ENCODE peak calls at places on chromosomes 2 and 18, in five cellular contexts. K, A, N, L and V are unnamed samples.

GRCh38 chr18:57947117-57947516 is 96.9 kb upstream of the NEDD4L start:
- DNase-seq in K (no peak), A (peak), N (no peak), L (no peak), V (peak)

GRCh38 chr2:121136323-121136722 is 148.7 kb downstream of the TFCP2L1 start:
- DNase-seq in K (peak), A (no peak), N (no peak), L (no peak), V (no peak)

GRCh38 chr2:237218756-237219155 is 133.1 kb downstream of the COPS8 start:
- DNase-seq in K (no peak), A (no peak), N (no peak), L (no peak), V (no peak)

GRCh38 chr2:72013726-72014125 is 133.9 kb downstream of the CYP26B1 start:
- DNase-seq in K (no peak), A (no peak), N (no peak), L (peak), V (peak)

GRCh38 chr2:113098532-113098931 is 28.9 kb upstream of the IL1RN start:
- DNase-seq in K (no peak), A (no peak), N (no peak), L (no peak), V (no peak)

GRCh38 chr2:95334916-95335641 is 37.9 kb downstream of the KCNIP3 start:
- DNase-seq in K (no peak), A (peak), N (no peak), L (no peak), V (no peak)

GRCh38 chr2:118032169-118033013 is 18.5 kb upstream of the CCDC93 start:
- DNase-seq in K (peak), A (peak), N (no peak), L (peak), V (no peak)

GRCh38 chr2:84880645-84881521 is at the start of gene TRABD2A:
- DNase-seq in K (no peak), A (peak), N (peak), L (peak), V (no peak)

GRCh38 chr2:163637876-163638275 is 97.9 kb downstream of the FIGN start:
- DNase-seq in K (no peak), A (no peak), N (no peak), L (no peak), V (no peak)

GRCh38 chr18:47795448-47795843 is 135.0 kb downstream of the SMAD2 start:
- DNase-seq in K (no peak), A (no peak), N (no peak), L (no peak), V (peak)

GRCh38 chr2:118006861-118007260 is 7.0 kb downstream of the CCDC93 start:
- DNase-seq in K (no peak), A (no peak), N (no peak), L (no peak), V (no peak)

GRCh38 chr2:226334981-226335720 is 464.5 kb downstream of the IRS1 start:
- DNase-seq in K (no peak), A (no peak), N (no peak), L (no peak), V (no peak)

GRCh38 chr18:10301831-10302483 is 152.5 kb upstream of the APCDD1 start:
- DNase-seq in K (no peak), A (no peak), N (no peak), L (no peak), V (peak)

GRCh38 chr2:62202019-62202722 is 6.3 kb downstream of the B3GNT2 start:
- DNase-seq in K (no peak), A (no peak), N (no peak), L (no peak), V (no peak)

GRCh38 chr2:111161971-111162370 is 41.3 kb downstream of the BCL2L11 start:
- DNase-seq in K (no peak), A (no peak), N (no peak), L (no peak), V (no peak)

GRCh38 chr2:219560037-219560892 is 11.1 kb downstream of the OBSL1 start:
- DNase-seq in K (peak), A (no peak), N (no peak), L (no peak), V (no peak)

GRCh38 chr2:100178085-100178788 is 35.8 kb upstream of the AFF3 start:
- DNase-seq in K (peak), A (peak), N (no peak), L (peak), V (no peak)

GRCh38 chr2:165863816-165864221 is 69.8 kb upstream of the GALNT3 start:
- DNase-seq in K (no peak), A (no peak), N (no peak), L (no peak), V (no peak)

GRCh38 chr2:147181351-147182029 is 663.3 kb upstream of the ACVR2A start:
- DNase-seq in K (no peak), A (no peak), N (no peak), L (no peak), V (no peak)

GRCh38 chr2:210072493-210072892 is 70.1 kb downstream of the RPE start:
- DNase-seq in K (no peak), A (no peak), N (no peak), L (no peak), V (no peak)

DNA sequence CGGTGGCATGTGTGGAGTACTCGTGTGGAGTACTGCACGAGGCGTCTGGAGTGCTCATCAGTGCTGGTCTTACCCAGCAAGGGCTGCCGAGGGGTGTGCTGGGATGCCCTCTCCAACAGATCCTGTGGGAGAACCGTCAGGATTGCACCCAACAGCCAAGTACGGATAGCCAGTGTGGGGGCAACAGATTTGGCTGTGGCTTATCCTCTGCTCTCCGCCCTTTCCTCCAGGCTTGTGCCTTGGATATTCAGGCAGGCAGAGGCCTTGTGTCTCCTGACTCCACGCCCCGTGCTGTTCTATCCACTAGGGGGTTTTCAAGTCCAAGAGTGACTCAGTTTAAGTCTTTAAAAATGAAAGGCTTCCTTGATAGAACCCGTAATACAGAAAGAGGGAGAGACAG is 321.0 kb upstream of the HS6ST1 start:
- DNase-seq in K (no peak), A (no peak), N (no peak), L (peak), V (peak)
- TF ChIP-seq CTCF in K (no peak), A (no peak), N (no peak), L (no peak), V (no peak)

DNA sequence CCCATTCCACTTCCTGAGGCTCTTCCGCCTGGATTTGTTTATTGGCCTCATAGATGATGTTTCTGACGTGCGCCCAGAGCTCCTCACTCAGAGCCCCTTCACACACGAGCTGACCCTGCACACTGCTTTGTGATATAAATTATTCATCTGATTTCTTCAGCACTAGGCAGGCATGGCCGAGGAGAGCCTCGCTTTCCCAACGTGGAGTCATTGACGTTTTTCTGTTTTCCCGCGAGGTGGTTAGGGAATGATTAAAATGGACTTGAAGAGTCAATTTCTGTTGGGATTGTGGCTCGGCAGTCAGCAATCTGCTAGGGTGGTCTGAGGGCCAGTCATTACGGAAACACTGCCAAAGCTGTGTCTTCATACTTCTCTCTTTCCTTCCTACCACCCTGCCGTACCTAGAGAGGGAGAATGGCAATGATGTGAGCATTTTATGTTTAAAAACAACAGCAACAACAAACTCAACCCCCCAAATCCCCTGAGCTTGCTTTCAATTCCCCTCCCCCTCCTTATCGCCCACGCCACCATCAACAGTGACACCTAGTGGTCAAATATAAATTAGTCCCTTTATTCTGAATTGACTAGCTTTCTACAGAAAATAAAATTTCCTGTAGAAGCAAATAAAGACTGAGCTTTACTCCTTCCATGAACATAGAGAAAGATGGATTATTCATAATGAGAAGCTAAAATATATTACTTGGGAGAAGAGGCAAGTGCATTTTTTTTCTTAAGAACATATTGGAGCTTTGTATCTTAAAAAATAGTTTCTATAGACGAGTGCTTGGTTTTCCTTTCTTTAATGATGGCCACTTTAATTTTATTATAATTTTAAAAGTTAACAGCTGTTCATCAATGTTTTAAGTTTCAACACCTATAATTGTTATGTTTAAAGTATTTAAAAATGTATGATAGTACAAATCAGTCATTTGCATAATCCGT is 285.1 kb downstream of the MTX2 start:
- DNase-seq in K (peak), A (peak), N (no peak), L (peak), V (no peak)
- TF ChIP-seq CTCF in K (peak), A (peak), N (peak), L (peak), V (peak)

GRCh38 chr2:145207884-145208283 is 688.0 kb upstream of the ZEB2 start:
- DNase-seq in K (no peak), A (no peak), N (no peak), L (no peak), V (no peak)
- TF ChIP-seq CTCF in K (no peak), A (no peak), N (no peak), L (no peak), V (no peak)

GRCh38 chr2:47310801-47311560 is 92.0 kb upstream of the MSH2 start:
- DNase-seq in K (peak), A (peak), N (peak), L (peak), V (no peak)

GRCh38 chr2:47312504-47312875 is 90.5 kb upstream of the MSH2 start:
- DNase-seq in K (no peak), A (no peak), N (no peak), L (no peak), V (no peak)

GRCh38 chr2:47311764-47312503 is 91.0 kb upstream of the MSH2 start:
- DNase-seq in K (no peak), A (no peak), N (no peak), L (no peak), V (no peak)

GRCh38 chr2:47313728-47314127 is 89.2 kb upstream of the MSH2 start:
- DNase-seq in K (no peak), A (no peak), N (no peak), L (no peak), V (no peak)

DNA sequence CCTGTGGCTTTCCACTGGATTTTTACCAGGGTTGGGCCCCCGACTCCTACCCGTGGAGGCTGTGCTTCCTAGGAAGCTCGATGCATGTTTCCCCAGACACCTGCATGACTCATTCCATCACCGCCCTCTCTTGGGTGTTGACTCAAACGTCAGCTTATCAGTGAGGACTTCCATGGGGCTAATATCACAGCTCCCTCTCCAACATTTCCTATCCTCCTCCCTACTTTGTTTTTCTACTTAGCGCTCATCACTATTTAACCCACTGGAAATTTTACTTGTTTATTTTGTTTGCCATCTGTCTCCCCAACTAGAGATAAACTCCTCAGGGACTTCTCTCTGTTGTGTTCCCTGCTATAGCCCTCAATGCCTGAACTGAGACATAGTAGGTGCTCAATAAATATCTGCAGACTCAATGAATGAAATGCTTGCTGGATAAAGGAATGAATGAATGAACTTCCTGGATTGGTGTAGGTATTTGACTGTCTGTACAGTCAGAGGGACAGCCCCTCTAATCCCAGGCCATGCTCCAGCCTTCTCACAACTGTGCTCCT is 89.7 kb upstream of the MSH2 start:
- DNase-seq in K (peak), A (peak), N (peak), L (peak), V (no peak)
- TF ChIP-seq CTCF in K (no peak), A (no peak), N (no peak), L (no peak), V (no peak)

GRCh38 chr2:10080536-10081304 is 509 bp upstream of the CYS1 start:
- DNase-seq in K (no peak), A (no peak), N (no peak), L (no peak), V (no peak)

GRCh38 chr2:10078704-10079191 is 1.5 kb downstream of the CYS1 start:
- DNase-seq in K (no peak), A (no peak), N (no peak), L (no peak), V (no peak)

GRCh38 chr2:10079192-10079930 is 850 bp downstream of the CYS1 start:
- DNase-seq in K (peak), A (peak), N (peak), L (no peak), V (no peak)

GRCh38 chr2:10078001-10078400 is 2.2 kb downstream of the CYS1 start:
- DNase-seq in K (no peak), A (no peak), N (no peak), L (no peak), V (no peak)

GRCh38 chr2:10079931-10080535 is at the start of gene CYS1:
- DNase-seq in K (peak), A (no peak), N (no peak), L (no peak), V (no peak)
- TF ChIP-seq CTCF in K (no peak), A (no peak), N (no peak), L (no peak), V (peak)

DNA sequence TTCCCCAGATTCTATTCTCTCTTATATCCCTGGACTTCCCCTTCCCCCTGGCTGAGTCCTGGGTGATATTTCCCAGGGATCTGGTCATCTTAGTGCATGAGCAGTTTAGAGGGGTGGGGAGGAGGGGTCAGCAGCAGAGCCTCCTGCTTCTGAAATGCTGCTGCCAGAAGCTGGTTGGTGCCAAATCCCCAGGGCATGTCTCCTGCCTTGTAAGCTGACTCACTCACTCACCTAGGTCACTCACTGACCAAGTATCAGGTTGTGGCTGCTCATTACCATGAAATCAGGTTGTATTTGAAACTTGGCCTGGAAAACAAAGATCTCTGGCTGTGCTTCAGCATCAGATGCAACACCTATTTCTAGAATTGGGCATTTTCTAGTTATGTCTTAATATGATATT is 14.3 kb downstream of the GPR39 start:
- DNase-seq in K (peak), A (peak), N (no peak), L (no peak), V (no peak)
- TF ChIP-seq CTCF in K (no peak), A (no peak), N (no peak), L (no peak), V (no peak)

DNA sequence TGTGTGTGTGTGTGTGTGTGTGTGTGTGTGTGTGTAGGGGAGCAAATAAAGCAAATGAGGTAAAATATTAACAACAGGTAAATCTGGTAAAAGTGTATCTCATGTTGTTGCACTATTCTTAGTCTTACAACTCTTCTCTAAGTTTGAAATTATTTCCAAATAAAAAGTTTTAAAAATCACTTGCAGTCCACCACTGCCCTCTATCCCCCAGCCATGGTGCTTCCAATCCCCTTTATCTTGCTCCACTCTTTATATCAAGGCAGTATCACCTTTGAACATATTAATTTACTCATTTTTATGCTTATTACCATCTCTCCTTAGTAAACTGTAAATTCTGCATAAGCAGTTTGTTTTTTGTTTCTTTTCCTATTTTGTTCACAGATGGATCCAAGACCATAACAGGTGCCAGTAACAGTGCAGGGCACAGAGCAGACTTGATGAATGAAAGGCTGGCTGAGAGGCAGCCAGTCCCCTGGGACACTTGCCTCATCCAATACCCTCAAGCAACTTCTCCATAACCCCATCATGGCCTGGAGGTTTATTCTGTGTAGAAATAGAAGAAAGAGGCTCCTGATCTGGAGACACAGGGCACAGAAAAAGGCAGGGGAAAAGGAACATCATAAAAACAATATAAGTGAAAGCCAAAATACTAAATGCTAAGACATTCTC is 67.6 kb downstream of the LDAH start:
- DNase-seq in K (no peak), A (no peak), N (no peak), L (no peak), V (no peak)
- TF ChIP-seq CTCF in K (no peak), A (no peak), N (peak), L (no peak), V (peak)

DNA sequence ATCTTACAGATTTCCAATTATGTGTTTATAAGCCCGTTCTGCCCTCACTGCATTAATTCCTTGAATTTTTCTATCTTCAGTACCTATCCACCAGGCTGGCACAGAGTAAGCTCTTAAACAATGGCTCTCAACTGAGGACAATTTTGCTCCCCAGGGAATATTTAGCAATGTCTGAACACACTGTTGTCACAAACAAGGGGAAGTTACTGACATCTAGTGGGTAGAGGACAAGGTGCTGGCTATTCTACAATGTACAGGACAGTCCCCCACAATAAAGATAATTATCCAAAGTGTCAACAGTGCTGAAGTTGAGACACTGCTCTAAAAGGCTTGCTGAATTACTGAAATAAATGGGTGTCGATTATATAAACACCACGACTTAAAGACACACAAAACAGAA is 5.0 kb downstream of the NDUFS1 start:
- DNase-seq in K (no peak), A (peak), N (no peak), L (no peak), V (no peak)
- TF ChIP-seq CTCF in K (no peak), A (peak), N (no peak), L (no peak), V (peak)